ENCODE peak calls at places on chromosomes 5 and 9, in four cellular contexts. Z is pancreas, D is ovary, Q is ascending aorta. X is an unnamed sample.

GRCh38 chr9:38391278-38392118 is 1.0 kb upstream of the ALDH1B1 start:
- DNase-seq in D (no peak), Z (no peak), Q (no peak), X (no peak)

GRCh38 chr9:27529316-27530278 is at the start of gene MOB3B:
- DNase-seq in D (peak), Z (peak), Q (no peak), X (peak)

GRCh38 chr9:126053913-126054312 is 272.7 kb upstream of the MVB12B start:
- DNase-seq in Q (no peak), D (no peak), Z (no peak), X (peak)

GRCh38 chr9:107644774-107645463 is 155.3 kb upstream of the KLF4 start:
- DNase-seq in D (no peak), Q (no peak), Z (peak), X (peak)

GRCh38 chr5:17365756-17366155 is 132.3 kb upstream of the TAF11L2 start:
- DNase-seq in D (no peak), Q (no peak), Z (no peak), X (no peak)

GRCh38 chr5:111782171-111782570 is 25.2 kb upstream of the NREP start:
- DNase-seq in Z (no peak), D (no peak), Q (no peak), X (no peak)

GRCh38 chr9:129234491-129234890 is 56.4 kb upstream of the IER5L start:
- DNase-seq in Q (no peak), Z (no peak), D (no peak), X (no peak)

GRCh38 chr5:68060382-68060781 is 155.2 kb upstream of the PIK3R1 start:
- DNase-seq in Z (no peak), D (no peak), Q (no peak), X (no peak)

GRCh38 chr5:107646418-107646817 is 24.3 kb downstream of the EFNA5 start:
- DNase-seq in D (no peak), Q (no peak), Z (no peak), X (no peak)

GRCh38 chr5:76273491-76273890 is 129.6 kb upstream of the IQGAP2 start:
- DNase-seq in Q (no peak), Z (no peak), D (no peak), X (peak)

GRCh38 chr9:8733096-8733954 is 933.7 kb upstream of the DMAC1 start:
- DNase-seq in Q (no peak), D (peak), Z (no peak), X (no peak)

GRCh38 chr5:137741718-137742117 is 5.8 kb upstream of the KLHL3 start:
- DNase-seq in Z (no peak), Q (no peak), D (no peak), X (no peak)